ENCODE peak calls at places on chromosomes 13 and 19, in seven cellular contexts. One of them, this sample, is unnamed.

GRCh38 chr13:57624565-57625435 is 6.7 kb upstream of the PCDH17 start:
- DNase-seq in stimulated activated CD4-positive, alpha-beta T cell treated with anti-CD3 and anti-CD28 coated beads, Interleukin-4, amount 100 ng/mL, for 24 hours: no peak
- DNase-seq in NCI-H748 treated with DMSO at 0.1 percent for 48 hours: peak
- DNase-seq in stimulated activated CD8-positive, alpha-beta memory T cell treated with anti-CD3 and anti-CD28 coated beads, Interleukin-15, amount 100 ng/mL, for 4 hours: no peak
- DNase-seq in frontal cortex: no peak
- DNase-seq in NCI-H1930: no peak
- DNase-seq in activated T-cell treated with anti-CD3 and anti-CD28 coated beads for 1 hour: no peak
- DNase-seq in this sample: no peak

GRCh38 chr13:24923305-24923640 is 159.3 kb downstream of the RNF17 start:
- DNase-seq in stimulated activated CD4-positive, alpha-beta T cell treated with anti-CD3 and anti-CD28 coated beads, Interleukin-4, amount 100 ng/mL, for 24 hours: no peak
- DNase-seq in NCI-H748 treated with DMSO at 0.1 percent for 48 hours: peak
- DNase-seq in stimulated activated CD8-positive, alpha-beta memory T cell treated with anti-CD3 and anti-CD28 coated beads, Interleukin-15, amount 100 ng/mL, for 4 hours: no peak
- DNase-seq in frontal cortex: peak
- DNase-seq in NCI-H1930: no peak
- DNase-seq in activated T-cell treated with anti-CD3 and anti-CD28 coated beads for 1 hour: no peak
- DNase-seq in this sample: no peak

GRCh38 chr19:45754323-45754722 is 14.7 kb downstream of the SIX5 start:
- DNase-seq in stimulated activated CD4-positive, alpha-beta T cell treated with anti-CD3 and anti-CD28 coated beads, Interleukin-4, amount 100 ng/mL, for 24 hours: no peak
- DNase-seq in NCI-H748 treated with DMSO at 0.1 percent for 48 hours: no peak
- DNase-seq in stimulated activated CD8-positive, alpha-beta memory T cell treated with anti-CD3 and anti-CD28 coated beads, Interleukin-15, amount 100 ng/mL, for 4 hours: no peak
- DNase-seq in frontal cortex: no peak
- DNase-seq in NCI-H1930: no peak
- DNase-seq in activated T-cell treated with anti-CD3 and anti-CD28 coated beads for 1 hour: no peak
- DNase-seq in this sample: no peak

GRCh38 chr13:80390338-80390737 is 49.4 kb upstream of the SPRY2 start:
- DNase-seq in stimulated activated CD4-positive, alpha-beta T cell treated with anti-CD3 and anti-CD28 coated beads, Interleukin-4, amount 100 ng/mL, for 24 hours: no peak
- DNase-seq in NCI-H748 treated with DMSO at 0.1 percent for 48 hours: no peak
- DNase-seq in stimulated activated CD8-positive, alpha-beta memory T cell treated with anti-CD3 and anti-CD28 coated beads, Interleukin-15, amount 100 ng/mL, for 4 hours: no peak
- DNase-seq in frontal cortex: no peak
- DNase-seq in NCI-H1930: no peak
- DNase-seq in activated T-cell treated with anti-CD3 and anti-CD28 coated beads for 1 hour: no peak
- DNase-seq in this sample: no peak

GRCh38 chr19:43847246-43847645 is 20.1 kb downstream of the ZNF283 start:
- DNase-seq in stimulated activated CD4-positive, alpha-beta T cell treated with anti-CD3 and anti-CD28 coated beads, Interleukin-4, amount 100 ng/mL, for 24 hours: no peak
- DNase-seq in NCI-H748 treated with DMSO at 0.1 percent for 48 hours: no peak
- DNase-seq in stimulated activated CD8-positive, alpha-beta memory T cell treated with anti-CD3 and anti-CD28 coated beads, Interleukin-15, amount 100 ng/mL, for 4 hours: no peak
- DNase-seq in frontal cortex: no peak
- DNase-seq in NCI-H1930: no peak
- DNase-seq in activated T-cell treated with anti-CD3 and anti-CD28 coated beads for 1 hour: no peak
- DNase-seq in this sample: no peak

GRCh38 chr13:60453490-60453889 is 56.5 kb downstream of the TDRD3 start:
- DNase-seq in stimulated activated CD4-positive, alpha-beta T cell treated with anti-CD3 and anti-CD28 coated beads, Interleukin-4, amount 100 ng/mL, for 24 hours: no peak
- DNase-seq in NCI-H748 treated with DMSO at 0.1 percent for 48 hours: no peak
- DNase-seq in stimulated activated CD8-positive, alpha-beta memory T cell treated with anti-CD3 and anti-CD28 coated beads, Interleukin-15, amount 100 ng/mL, for 4 hours: no peak
- DNase-seq in frontal cortex: no peak
- DNase-seq in NCI-H1930: no peak
- DNase-seq in activated T-cell treated with anti-CD3 and anti-CD28 coated beads for 1 hour: no peak
- DNase-seq in this sample: no peak

GRCh38 chr19:6767081-6767356 is 216 bp downstream of the SH2D3A start:
- DNase-seq in stimulated activated CD4-positive, alpha-beta T cell treated with anti-CD3 and anti-CD28 coated beads, Interleukin-4, amount 100 ng/mL, for 24 hours: no peak
- DNase-seq in NCI-H748 treated with DMSO at 0.1 percent for 48 hours: peak
- DNase-seq in stimulated activated CD8-positive, alpha-beta memory T cell treated with anti-CD3 and anti-CD28 coated beads, Interleukin-15, amount 100 ng/mL, for 4 hours: no peak
- DNase-seq in frontal cortex: no peak
- DNase-seq in NCI-H1930: no peak
- DNase-seq in activated T-cell treated with anti-CD3 and anti-CD28 coated beads for 1 hour: no peak
- DNase-seq in this sample: no peak

GRCh38 chr19:53978975-53979801 is 12.2 kb upstream of the CACNG6 start:
- DNase-seq in stimulated activated CD4-positive, alpha-beta T cell treated with anti-CD3 and anti-CD28 coated beads, Interleukin-4, amount 100 ng/mL, for 24 hours: no peak
- DNase-seq in NCI-H748 treated with DMSO at 0.1 percent for 48 hours: no peak
- DNase-seq in stimulated activated CD8-positive, alpha-beta memory T cell treated with anti-CD3 and anti-CD28 coated beads, Interleukin-15, amount 100 ng/mL, for 4 hours: no peak
- DNase-seq in frontal cortex: no peak
- DNase-seq in NCI-H1930: no peak
- DNase-seq in activated T-cell treated with anti-CD3 and anti-CD28 coated beads for 1 hour: no peak
- DNase-seq in this sample: no peak

GRCh38 chr13:113023694-113024430 is 54.8 kb downstream of the MCF2L start:
- DNase-seq in stimulated activated CD4-positive, alpha-beta T cell treated with anti-CD3 and anti-CD28 coated beads, Interleukin-4, amount 100 ng/mL, for 24 hours: no peak
- DNase-seq in NCI-H748 treated with DMSO at 0.1 percent for 48 hours: no peak
- DNase-seq in stimulated activated CD8-positive, alpha-beta memory T cell treated with anti-CD3 and anti-CD28 coated beads, Interleukin-15, amount 100 ng/mL, for 4 hours: no peak
- DNase-seq in frontal cortex: no peak
- DNase-seq in NCI-H1930: no peak
- DNase-seq in activated T-cell treated with anti-CD3 and anti-CD28 coated beads for 1 hour: no peak
- DNase-seq in this sample: no peak

GRCh38 chr13:78604782-78605611 is 1.6 kb upstream of the POU4F1 start:
- DNase-seq in stimulated activated CD4-positive, alpha-beta T cell treated with anti-CD3 and anti-CD28 coated beads, Interleukin-4, amount 100 ng/mL, for 24 hours: no peak
- DNase-seq in NCI-H748 treated with DMSO at 0.1 percent for 48 hours: peak
- DNase-seq in stimulated activated CD8-positive, alpha-beta memory T cell treated with anti-CD3 and anti-CD28 coated beads, Interleukin-15, amount 100 ng/mL, for 4 hours: no peak
- DNase-seq in frontal cortex: peak
- DNase-seq in NCI-H1930: peak
- DNase-seq in activated T-cell treated with anti-CD3 and anti-CD28 coated beads for 1 hour: no peak
- DNase-seq in this sample: no peak

This sample was measured in activated gamma-delta T cell treated with anti-CD3 and anti-CD28 coated beads, Interleukin-2, amount 50 U/mL, for 16 hours.